ENCODE peak calls at places on chromosomes 1 and 21, in nine cellular contexts. U is T-cell; O is T47D; X is spleen; V is NCI-H1694 treated with DMSO at 0.1 percent for 48 hours; D is mesendoderm; M is GOT3; S is ovary; T is stimulated activated CD4-positive, alpha-beta T cell treated with anti-CD3 and anti-CD28 coated beads, TNF-alpha, amount 100 ng/mL, for 1 hour. C is an unnamed sample.
A peak's percentile ranks its signal among the peaks of the same experiment; 100 is the strongest.

GRCh38 chr1:167645161-167645560 is 15.1 kb downstream of the RCSD1 start:
- DNase-seq in T (no peak), V (no peak), S (no peak), M (no peak), U (no peak), D (peak; percentile 51), X (no peak), O (no peak), C (no peak)

GRCh38 chr1:234676103-234676594 is 66.2 kb upstream of the IRF2BP2 start:
- DNase-seq in X (peak; percentile 88), V (peak; percentile 66), D (peak; percentile 88), S (peak; percentile 88), T (peak; percentile 16), U (peak; percentile 48), O (peak; percentile 82), M (no peak), C (peak; percentile 97)

GRCh38 chr1:233281711-233282581 is 13.6 kb downstream of the PCNX2 start:
- DNase-seq in M (no peak), O (no peak), X (no peak), D (no peak), T (no peak), V (no peak), S (no peak), U (peak; percentile 18), C (no peak)

GRCh38 chr1:182394055-182394775 is 2.6 kb upstream of the GLUL start:
- DNase-seq in O (no peak), S (no peak), V (no peak), M (no peak), U (no peak), X (no peak), D (no peak), T (no peak), C (no peak)

GRCh38 chr1:49333946-49334345 is 557.3 kb upstream of the BEND5 start:
- DNase-seq in V (no peak), T (no peak), D (no peak), U (no peak), S (no peak), X (no peak), O (no peak), M (no peak), C (peak; percentile 23)

GRCh38 chr1:208942394-208942793 is 641.1 kb upstream of the CAMK1G start:
- DNase-seq in T (no peak), V (no peak), D (no peak), M (no peak), O (no peak), S (no peak), X (no peak), U (no peak), C (no peak)

GRCh38 chr1:186634511-186634910 is 45.7 kb downstream of the PTGS2 start:
- DNase-seq in U (no peak), D (no peak), X (no peak), T (no peak), V (no peak), M (no peak), S (no peak), O (no peak), C (no peak)

GRCh38 chr21:34592120-34592561 is 22.8 kb downstream of the RCAN1 start:
- DNase-seq in O (no peak), M (no peak), V (no peak), D (no peak), U (no peak), T (no peak), S (no peak), X (no peak), C (peak; percentile 42)

GRCh38 chr21:14740116-14740515 is 194.0 kb upstream of the SAMSN1 start:
- DNase-seq in T (no peak), O (no peak), M (no peak), D (no peak), S (no peak), U (no peak), V (no peak), X (no peak), C (no peak)

GRCh38 chr1:182962554-182963115 is 9.7 kb upstream of the SHCBP1L start:
- DNase-seq in S (peak; percentile 85), M (peak; percentile 84), T (no peak), X (peak; percentile 84), D (peak; percentile 90), O (peak; percentile 92), V (peak; percentile 94), U (no peak), C (peak; percentile 94)

GRCh38 chr1:62595647-62596046 is 1.7 kb upstream of the ANGPTL3 start:
- DNase-seq in U (no peak), M (no peak), T (no peak), X (no peak), O (no peak), D (no peak), V (no peak), S (no peak), C (no peak)

GRCh38 chr1:86703696-86704455 is 500 bp upstream of the SH3GLB1 start:
- DNase-seq in O (peak; percentile 25), V (no peak), M (no peak), T (peak; percentile 45), D (peak; percentile 61), S (no peak), X (no peak), U (no peak), C (peak; percentile 61)

GRCh38 chr1:29497395-29498125 is 261.2 kb downstream of the PTPRU start:
- DNase-seq in U (no peak), X (peak; percentile 48), M (no peak), O (no peak), T (no peak), D (no peak), V (no peak), S (no peak), C (no peak)

GRCh38 chr1:223393275-223394214 is at the start of gene CCDC185:
- DNase-seq in T (no peak), V (no peak), U (no peak), M (no peak), D (no peak), X (no peak), S (no peak), O (peak; percentile 18), C (no peak)

GRCh38 chr1:58809327-58810040 is 25.6 kb upstream of the JUN start:
- DNase-seq in T (no peak), O (peak; percentile 96), U (no peak), V (no peak), D (no peak), S (peak; percentile 53), M (no peak), X (no peak), C (no peak)

GRCh38 chr1:226979517-226980121 is 39.5 kb downstream of the COQ8A start:
- DNase-seq in V (no peak), X (peak; percentile 72), O (no peak), S (no peak), M (no peak), D (no peak), U (no peak), T (no peak), C (no peak)

GRCh38 chr1:20291621-20292020 is 946 bp downstream of the VWA5B1 start:
- DNase-seq in X (no peak), V (no peak), M (no peak), D (no peak), T (no peak), U (peak; percentile 5), S (no peak), O (no peak), C (no peak)

GRCh38 chr1:38061290-38061689 is 14.7 kb upstream of the POU3F1 start:
- DNase-seq in U (no peak), O (no peak), D (no peak), V (no peak), T (no peak), X (no peak), S (no peak), M (no peak), C (no peak)

GRCh38 chr1:113930499-113931161 is 1.5 kb downstream of the HIPK1 start:
- DNase-seq in X (no peak), V (no peak), U (peak; percentile 81), D (peak; percentile 72), S (peak; percentile 45), T (no peak), O (peak; percentile 29), M (no peak), C (peak; percentile 75)

GRCh38 chr1:23446644-23447310 is 22.2 kb upstream of the TCEA3 start:
- DNase-seq in X (no peak), U (no peak), M (no peak), V (peak; percentile 61), S (no peak), D (no peak), O (no peak), T (no peak), C (peak; percentile 24)

GRCh38 chr1:192872010-192872409 is 63.2 kb downstream of the RGS2 start:
- DNase-seq in M (no peak), T (no peak), V (no peak), D (no peak), S (no peak), U (no peak), O (no peak), X (no peak), C (no peak)